ENCODE peak calls at places on chromosomes 11 and 22, in five cellular contexts. Q is tibial nerve, X is neural crest cell, W is OCI-LY7, Z is RWPE1. J is an unnamed sample.

GRCh38 chr11:93993747-93994146 is 27.4 kb upstream of the HEPHL1 start:
- DNase-seq in Q (no peak), X (no peak), W (no peak), Z (no peak), J (no peak)

GRCh38 chr11:36186340-36186739 is 102.9 kb downstream of the COMMD9 start:
- DNase-seq in Q (peak; percentile 19), X (no peak), W (no peak), Z (peak; percentile 48), J (no peak)

GRCh38 chr11:108203075-108203474 is 19.4 kb downstream of the NPAT start:
- DNase-seq in Q (no peak), X (no peak), W (no peak), Z (no peak), J (no peak)

GRCh38 chr22:42412744-42413220 is 19.4 kb downstream of the NFAM1 start:
- DNase-seq in Q (no peak), X (peak; percentile 29), W (no peak), Z (no peak), J (no peak)

GRCh38 chr11:16542353-16542752 is 186.0 kb upstream of the SOX6 start:
- DNase-seq in Q (no peak), X (no peak), W (no peak), Z (no peak), J (no peak)

GRCh38 chr11:65090628-65091027 is 5.4 kb upstream of the VPS51 start:
- DNase-seq in Q (no peak), X (no peak), W (no peak), Z (no peak), J (no peak)

GRCh38 chr11:69089258-69089657 is 40.5 kb downstream of the TPCN2 start:
- DNase-seq in Q (no peak), X (no peak), W (no peak), Z (no peak), J (no peak)

GRCh38 chr11:70387564-70387963 is 10.8 kb upstream of the CTTN start:
- DNase-seq in Q (no peak), X (no peak), W (no peak), Z (no peak), J (no peak)

GRCh38 chr11:106087815-106088435 is 10.5 kb downstream of the AASDHPPT start:
- DNase-seq in Q (peak; percentile 59), X (peak; percentile 23), W (peak; percentile 42), Z (peak; percentile 4), J (peak; percentile 41)

GRCh38 chr22:24887260-24887659 is 59.2 kb downstream of the LHFPL7 start:
- DNase-seq in Q (no peak), X (no peak), W (no peak), Z (no peak), J (no peak)

GRCh38 chr22:42345458-42345857 is 75.0 kb upstream of the TCF20 start:
- DNase-seq in Q (no peak), X (no peak), W (no peak), Z (no peak), J (no peak)

GRCh38 chr11:120170741-120171261 is 32.9 kb upstream of the TRIM29 start:
- DNase-seq in Q (peak; percentile 3), X (no peak), W (no peak), Z (no peak), J (no peak)

GRCh38 chr11:63920870-63921417 is 4.0 kb upstream of the RCOR2 start:
- DNase-seq in Q (no peak), X (no peak), W (peak; percentile 51), Z (no peak), J (peak; percentile 46)

GRCh38 chr11:67411785-67412152 is 3.7 kb upstream of the CARNS1 start:
- DNase-seq in Q (no peak), X (no peak), W (peak; percentile 71), Z (no peak), J (no peak)

GRCh38 chr11:62307950-62308349 is 9.1 kb upstream of the SCGB1D4 start:
- DNase-seq in Q (no peak), X (no peak), W (no peak), Z (no peak), J (no peak)

GRCh38 chr11:82680252-82680651 is 53.4 kb downstream of the FAM181B start:
- DNase-seq in Q (no peak), X (no peak), W (no peak), Z (no peak), J (no peak)

GRCh38 chr22:32312748-32313147 is 44.9 kb upstream of the RFPL3 start:
- DNase-seq in Q (no peak), X (no peak), W (no peak), Z (no peak), J (no peak)

GRCh38 chr11:86161373-86162255 is 82.9 kb upstream of the EED start:
- DNase-seq in Q (no peak), X (no peak), W (no peak), Z (no peak), J (no peak)

GRCh38 chr11:128216198-128216597 is 371.2 kb downstream of the ETS1 start:
- DNase-seq in Q (no peak), X (no peak), W (no peak), Z (no peak), J (no peak)

GRCh38 chr11:27075192-27075591 is 34.6 kb downstream of the BBOX1 start:
- DNase-seq in Q (no peak), X (no peak), W (no peak), Z (no peak), J (no peak)

GRCh38 chr11:27075655-27076054 is 35.0 kb downstream of the BBOX1 start:
- DNase-seq in Q (no peak), X (no peak), W (no peak), Z (no peak), J (no peak)

GRCh38 chr11:27081056-27081455 is 40.4 kb downstream of the BBOX1 start:
- DNase-seq in Q (no peak), X (no peak), W (no peak), Z (peak; percentile 8), J (no peak)

GRCh38 chr11:27076121-27076589 is 35.5 kb downstream of the BBOX1 start:
- DNase-seq in Q (no peak), X (no peak), W (no peak), Z (no peak), J (no peak)
- TF ChIP-seq CTCF in Q (no peak), X (no peak), W (no peak), Z (no peak), J (no peak)

DNA sequence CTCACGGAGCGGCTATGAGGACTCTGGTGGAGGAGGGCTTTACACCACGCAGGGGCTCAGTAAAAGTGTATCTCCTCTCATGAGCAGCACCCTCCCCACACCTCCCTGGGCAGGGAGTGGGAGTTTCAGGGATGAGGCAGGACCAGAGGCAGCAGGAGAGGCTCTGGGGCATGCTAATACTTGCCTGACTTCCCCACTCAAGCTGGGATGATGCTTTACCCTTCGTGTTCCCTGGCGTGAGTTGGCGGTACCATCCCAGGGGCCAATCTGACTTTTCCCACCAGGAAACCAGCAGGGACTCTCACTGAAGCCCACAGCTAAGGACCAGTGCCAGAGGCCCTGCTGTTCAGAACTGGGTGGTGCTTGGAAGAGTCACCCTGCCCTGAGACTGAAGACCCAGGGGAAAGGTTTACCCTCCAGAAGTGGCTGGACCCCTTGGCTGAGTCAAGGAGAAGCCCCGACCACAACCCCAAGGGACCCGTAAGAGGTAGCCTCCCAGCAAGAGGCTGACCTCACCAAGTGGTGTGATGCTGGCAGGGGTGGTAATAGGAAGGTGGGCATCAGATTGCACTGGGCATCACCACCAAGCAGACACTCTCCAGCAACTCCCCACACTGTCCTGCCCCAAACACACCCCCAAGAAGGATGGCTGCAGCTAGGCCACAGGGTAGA is 65.6 kb downstream of the THAP12 start:
- DNase-seq in Q (no peak), X (no peak), W (no peak), Z (peak; percentile 20), J (no peak)
- TF ChIP-seq CTCF in Q (no peak), X (no peak), W (no peak), Z (no peak), J (no peak)

DNA sequence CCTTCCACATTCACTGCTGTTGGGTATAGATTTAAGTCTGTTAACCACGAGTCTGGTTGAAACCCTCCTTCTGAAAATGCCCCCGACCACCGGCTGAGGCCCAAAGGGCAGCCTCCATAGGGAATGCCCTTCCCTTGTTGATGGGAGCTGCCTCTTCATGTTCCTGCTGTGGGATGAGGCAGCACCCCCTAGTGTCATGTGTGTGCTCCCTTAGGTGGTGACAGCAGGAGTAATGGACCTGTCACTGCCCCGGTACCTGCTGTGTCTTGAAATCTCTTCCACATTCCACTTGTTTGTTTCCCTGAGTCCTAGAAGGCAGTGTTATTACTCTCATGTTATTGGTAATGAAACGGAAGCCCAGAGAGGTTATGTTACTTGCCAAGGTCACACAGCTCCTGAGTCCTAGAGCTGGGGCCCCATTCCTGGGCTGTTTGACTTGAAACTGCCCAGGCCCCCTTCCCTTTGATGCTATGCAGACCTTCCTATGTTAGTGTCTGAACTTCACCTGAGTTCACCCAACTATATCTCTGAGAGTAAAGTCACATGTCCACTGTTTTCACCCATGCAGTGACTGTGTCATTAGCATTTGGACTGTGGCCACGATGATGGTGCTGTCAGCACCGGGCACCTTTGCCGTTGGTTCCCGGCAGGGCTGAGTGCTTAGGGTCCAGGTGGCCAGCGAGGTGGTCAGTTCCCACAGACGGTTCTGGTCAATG is 234.3 kb downstream of the TBC1D22A start:
- DNase-seq in Q (no peak), X (no peak), W (no peak), Z (no peak), J (no peak)
- TF ChIP-seq CTCF in Q (no peak), X (no peak), W (peak; percentile 36), Z (no peak), J (no peak)

GRCh38 chr11:131544591-131544990 is 174.2 kb downstream of the NTM start:
- DNase-seq in Q (no peak), X (no peak), W (no peak), Z (no peak), J (peak; percentile 28)
- TF ChIP-seq CTCF in Q (no peak), X (no peak), W (no peak), Z (no peak), J (no peak)

DNA sequence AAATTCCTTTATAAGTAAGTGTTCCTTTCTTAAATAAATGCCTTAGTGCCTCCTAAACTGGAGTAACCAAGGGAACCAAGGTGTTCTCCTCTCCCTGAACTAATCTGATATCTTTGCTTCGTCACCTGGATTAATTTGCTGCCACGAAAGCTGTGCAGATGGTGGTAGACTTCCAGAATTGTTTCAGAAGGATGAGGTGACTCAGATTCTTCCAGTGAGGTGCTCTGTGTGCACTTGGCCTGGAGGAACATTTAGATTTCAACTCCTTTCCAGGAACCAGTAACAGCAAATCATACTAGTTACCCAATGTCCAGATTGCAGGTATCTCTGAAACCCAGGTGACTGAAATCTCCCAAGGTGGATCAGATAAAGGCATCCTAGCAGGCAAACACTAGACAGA is 181.9 kb downstream of the FAT3 start:
- DNase-seq in Q (no peak), X (no peak), W (no peak), Z (no peak), J (no peak)
- TF ChIP-seq CTCF in Q (no peak), X (no peak), W (no peak), Z (no peak), J (no peak)

GRCh38 chr22:38712496-38713207 is 6.9 kb downstream of the GTPBP1 start:
- DNase-seq in Q (no peak), X (no peak), W (no peak), Z (no peak), J (no peak)
- TF ChIP-seq CTCF in Q (no peak), X (no peak), W (no peak), Z (no peak), J (no peak)

J was measured in endothelial cell.